ENCODE peak calls at places on chromosome 1, in nine cellular contexts. W is AG08395; U is stimulated activated CD8-positive, alpha-beta memory T cell treated with anti-CD3 and anti-CD28 coated beads, Interleukin-15, amount 100 ng/mL, for 24 hours; X is activated CD8-positive, alpha-beta memory T cell treated with anti-CD3 and anti-CD28 coated beads for 48 hours; M is SHP77; N is HFFc6; E is activated CD4-positive, alpha-beta T cell treated with anti-CD3 and anti-CD28 coated beads, Interleukin-2, amount 50 U/mL, for 48 hours; D is midbrain; Q is type B pancreatic cell. K is an unnamed sample.

GRCh38 chr1:209353097-209353496 is 230.4 kb upstream of the CAMK1G start:
- DNase-seq in D (no peak), W (no peak), M (no peak), U (no peak), Q (no peak), X (no peak), E (no peak), N (no peak), K (no peak)

GRCh38 chr1:151286619-151287340 is 4.7 kb downstream of the ZNF687 start:
- DNase-seq in U (no peak), X (no peak), N (no peak), E (no peak), M (no peak), Q (no peak), D (no peak), W (no peak), K (no peak)

GRCh38 chr1:90387825-90388224 is 329.3 kb downstream of the BARHL2 start:
- DNase-seq in M (no peak), N (no peak), W (no peak), E (no peak), X (no peak), U (no peak), Q (no peak), D (peak), K (no peak)

GRCh38 chr1:94037392-94038229 is 83.3 kb downstream of the ABCA4 start:
- DNase-seq in X (no peak), W (no peak), U (no peak), D (no peak), Q (no peak), N (no peak), E (peak), M (no peak), K (no peak)

GRCh38 chr1:9960705-9961562 is 17.7 kb downstream of the NMNAT1 start:
- DNase-seq in M (peak), N (no peak), U (no peak), D (no peak), E (no peak), X (no peak), W (no peak), Q (no peak), K (peak)

GRCh38 chr1:9833632-9834031 is 9.9 kb upstream of the CLSTN1 start:
- DNase-seq in U (no peak), D (no peak), Q (no peak), X (no peak), W (no peak), M (no peak), N (no peak), E (no peak), K (no peak)

GRCh38 chr1:157724537-157725213 is 24.1 kb upstream of the FCRL3 start:
- DNase-seq in U (no peak), M (no peak), W (no peak), E (no peak), N (no peak), Q (no peak), X (no peak), D (no peak), K (no peak)

GRCh38 chr1:167196185-167196584 is 24.5 kb upstream of the POU2F1 start:
- DNase-seq in W (no peak), E (no peak), N (no peak), M (no peak), X (no peak), U (no peak), Q (no peak), D (no peak), K (peak)

GRCh38 chr1:39173119-39173994 is 31.1 kb upstream of the MACF1 start:
- DNase-seq in E (no peak), Q (no peak), N (no peak), M (no peak), X (no peak), D (no peak), U (no peak), W (no peak), K (no peak)

GRCh38 chr1:225651376-225651871 is 1.5 kb downstream of the ENAH start:
- DNase-seq in Q (no peak), X (no peak), N (peak), D (no peak), M (no peak), U (no peak), W (no peak), E (no peak), K (peak)

GRCh38 chr1:20717452-20718342 is at the start of gene KIF17:
- DNase-seq in N (peak), D (peak), X (no peak), W (peak), M (no peak), Q (peak), U (no peak), E (peak), K (peak)

GRCh38 chr1:97174039-97174704 is 452.6 kb downstream of the PTBP2 start:
- DNase-seq in D (no peak), W (no peak), M (no peak), X (no peak), U (no peak), Q (no peak), E (no peak), N (no peak), K (no peak)

GRCh38 chr1:207892764-207893163 is 18.2 kb downstream of the CD34 start:
- DNase-seq in D (no peak), N (no peak), E (no peak), U (no peak), W (no peak), M (no peak), Q (no peak), X (no peak), K (no peak)

GRCh38 chr1:209542585-209542984 is 40.9 kb upstream of the CAMK1G start:
- DNase-seq in W (no peak), U (no peak), M (no peak), N (no peak), Q (no peak), D (no peak), E (no peak), X (no peak), K (no peak)

GRCh38 chr1:24437631-24438396 is 22.2 kb downstream of the NIPAL3 start:
- DNase-seq in D (no peak), X (no peak), U (no peak), M (no peak), E (no peak), N (no peak), W (peak), Q (no peak), K (no peak)

GRCh38 chr1:55522353-55522903 is 307.3 kb upstream of the USP24 start:
- DNase-seq in X (no peak), D (no peak), M (no peak), E (no peak), N (no peak), W (no peak), Q (no peak), U (no peak), K (no peak)

GRCh38 chr1:184033711-184034167 is 3.8 kb downstream of the COLGALT2 start:
- DNase-seq in M (no peak), E (no peak), D (no peak), W (peak), U (no peak), N (peak), Q (no peak), X (no peak), K (no peak)

GRCh38 chr1:112537451-112537850 is 28.7 kb downstream of the WNT2B start:
- DNase-seq in N (no peak), D (no peak), X (no peak), U (no peak), E (no peak), M (no peak), W (no peak), Q (no peak), K (no peak)

GRCh38 chr1:42926870-42927242 is 31.8 kb downstream of the SLC2A1 start:
- DNase-seq in Q (no peak), D (no peak), N (no peak), U (no peak), M (no peak), W (no peak), E (peak), X (no peak), K (no peak)

GRCh38 chr1:26546375-26546774 is 16.8 kb downstream of the RPS6KA1 start:
- DNase-seq in X (no peak), E (no peak), W (no peak), D (no peak), Q (no peak), U (no peak), N (no peak), M (no peak), K (no peak)

GRCh38 chr1:22738522-22738921 is 27.9 kb downstream of the EPHB2 start:
- DNase-seq in W (no peak), Q (no peak), U (no peak), X (no peak), N (no peak), E (no peak), D (no peak), M (no peak), K (no peak)

GRCh38 chr1:84510668-84511067 is 4.3 kb upstream of the GNG5 start:
- DNase-seq in N (peak), D (no peak), M (no peak), E (no peak), U (no peak), Q (no peak), X (no peak), W (no peak), K (no peak)

GRCh38 chr1:44947774-44948311 is 38.6 kb downstream of the EIF2B3 start:
- DNase-seq in M (no peak), X (no peak), N (no peak), Q (no peak), E (no peak), U (no peak), W (no peak), D (no peak), K (no peak)

GRCh38 chr1:118871510-118872240 is 116.5 kb downstream of the TBX15 start:
- DNase-seq in M (no peak), E (no peak), X (no peak), U (no peak), Q (no peak), D (no peak), W (no peak), N (no peak), K (peak)